ENCODE peak calls at places on chromosome 14, in five cellular contexts. K, I, N, C and T are unnamed samples.

GRCh38 chr14:24978862-24979724 is 70.9 kb downstream of the STXBP6 start:
- DNase-seq in I (peak; percentile 58), C (no peak), K (no peak), N (no peak), T (no peak)

GRCh38 chr14:72617391-72618011 is 276.4 kb downstream of the DPF3 start:
- DNase-seq in C (no peak), I (no peak), K (peak; percentile 16), N (no peak), T (peak; percentile 39)

GRCh38 chr14:88166616-88167015 is 156.5 kb downstream of the KCNK10 start:
- DNase-seq in C (no peak), K (no peak), N (no peak), I (peak; percentile 26), T (no peak)

GRCh38 chr14:65287264-65288131 is 125.0 kb upstream of the FUT8 start:
- DNase-seq in C (no peak), N (peak; percentile 53), I (no peak), K (no peak), T (no peak)

GRCh38 chr14:50607181-50607580 is 47.2 kb downstream of the ATL1 start:
- DNase-seq in C (peak; percentile 73), I (no peak), N (no peak), K (no peak), T (no peak)

GRCh38 chr14:33454707-33455106 is 496.2 kb downstream of the EGLN3 start:
- DNase-seq in C (no peak), I (no peak), K (no peak), N (no peak), T (no peak)

GRCh38 chr14:38171197-38171596 is 36.5 kb upstream of the SSTR1 start:
- DNase-seq in C (peak; percentile 16), N (no peak), K (no peak), I (no peak), T (no peak)

GRCh38 chr14:31835049-31835448 is 242.1 kb upstream of the ARHGAP5 start:
- DNase-seq in C (no peak), N (no peak), K (no peak), I (no peak), T (no peak)

GRCh38 chr14:38405851-38406630 is 150.1 kb upstream of the CLEC14A start:
- DNase-seq in N (no peak), K (peak; percentile 5), I (no peak), C (peak; percentile 84), T (no peak)

GRCh38 chr14:94342334-94342934 is 19.3 kb upstream of the SERPINA6 start:
- DNase-seq in I (peak; percentile 92), N (no peak), K (no peak), C (peak; percentile 99), T (peak; percentile 98)

GRCh38 chr14:64566651-64567122 is 16.9 kb downstream of the PPP1R36 start:
- DNase-seq in K (no peak), N (no peak), C (no peak), I (no peak), T (no peak)

GRCh38 chr14:71245659-71246361 is 338.6 kb downstream of the PCNX1 start:
- DNase-seq in N (no peak), C (no peak), I (no peak), K (no peak), T (no peak)

GRCh38 chr14:22387776-22388241 is 201.2 kb downstream of the DAD1 start:
- DNase-seq in I (no peak), N (no peak), C (no peak), K (no peak), T (no peak)

GRCh38 chr14:63672417-63673180 is 30.9 kb upstream of the WDR89 start:
- DNase-seq in N (no peak), K (no peak), I (no peak), C (no peak), T (peak; percentile 36)

GRCh38 chr14:77849711-77850110 is 49.8 kb downstream of the ADCK1 start:
- DNase-seq in N (no peak), I (no peak), K (no peak), C (peak; percentile 3), T (no peak)

GRCh38 chr14:27929823-27930347 is 836.7 kb upstream of the FOXG1 start:
- DNase-seq in K (no peak), I (no peak), C (no peak), N (no peak), T (no peak)

GRCh38 chr14:21825147-21825743 is 151.6 kb upstream of the OR4E1 start:
- DNase-seq in C (no peak), I (peak; percentile 30), K (peak; percentile 15), N (no peak), T (no peak)

GRCh38 chr14:59342516-59343484 is 122.4 kb downstream of the GPR135 start:
- DNase-seq in N (no peak), I (no peak), K (no peak), C (no peak), T (no peak)

GRCh38 chr14:34770901-34771300 is 56.5 kb upstream of the CFL2 start:
- DNase-seq in I (no peak), K (no peak), C (no peak), N (no peak), T (no peak)

GRCh38 chr14:34766611-34767010 is 52.2 kb upstream of the CFL2 start:
- DNase-seq in I (no peak), K (no peak), C (peak; percentile 37), N (no peak), T (peak; percentile 20)

DNA sequence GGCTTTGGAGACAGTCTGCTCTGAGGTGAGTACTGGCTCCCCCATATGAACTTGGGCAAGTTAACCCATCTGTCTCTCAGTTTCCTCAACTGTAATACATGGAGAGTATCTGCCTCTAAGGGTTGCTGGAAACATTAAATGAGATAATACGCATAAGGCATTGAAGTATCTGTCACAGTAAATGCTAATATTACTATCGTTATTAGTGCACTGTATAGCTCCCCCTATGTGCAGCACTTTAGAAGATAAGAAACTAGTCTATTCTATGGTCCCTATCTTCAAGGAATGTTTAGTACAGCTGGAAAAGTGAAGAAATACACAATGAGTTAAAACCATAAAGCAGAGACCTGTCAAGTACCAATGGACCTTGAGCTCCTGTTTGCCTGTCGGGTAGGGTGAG is 51.7 kb upstream of the CFL2 start:
- DNase-seq in I (no peak), K (no peak), N (no peak), C (no peak), T (no peak)
- TF ChIP-seq CTCF in I (peak; percentile 22), K (no peak), N (no peak), C (no peak), T (no peak)

DNA sequence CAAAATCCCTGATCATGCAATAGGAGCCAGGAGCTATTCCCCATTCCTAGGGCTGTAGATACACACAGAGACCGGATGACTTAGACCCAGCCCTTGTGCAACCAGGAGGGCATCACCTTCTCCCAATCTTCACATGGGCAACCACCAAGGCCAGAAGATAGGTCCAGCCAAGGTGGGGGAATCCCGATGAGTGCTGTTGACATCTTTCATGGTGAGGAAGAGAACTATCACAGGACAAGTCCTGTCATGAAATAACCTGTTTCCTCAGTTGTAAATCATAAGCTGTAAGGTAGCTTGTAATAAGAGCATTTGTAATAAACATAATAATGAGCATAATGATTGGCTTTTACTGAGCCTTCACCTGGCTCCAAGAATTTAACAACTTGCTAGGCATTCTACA is 89.5 kb downstream of the GCH1 start:
- DNase-seq in K (no peak), I (no peak), N (no peak), C (no peak), T (no peak)
- TF ChIP-seq CTCF in K (no peak), I (no peak), N (no peak), C (no peak), T (no peak)

DNA sequence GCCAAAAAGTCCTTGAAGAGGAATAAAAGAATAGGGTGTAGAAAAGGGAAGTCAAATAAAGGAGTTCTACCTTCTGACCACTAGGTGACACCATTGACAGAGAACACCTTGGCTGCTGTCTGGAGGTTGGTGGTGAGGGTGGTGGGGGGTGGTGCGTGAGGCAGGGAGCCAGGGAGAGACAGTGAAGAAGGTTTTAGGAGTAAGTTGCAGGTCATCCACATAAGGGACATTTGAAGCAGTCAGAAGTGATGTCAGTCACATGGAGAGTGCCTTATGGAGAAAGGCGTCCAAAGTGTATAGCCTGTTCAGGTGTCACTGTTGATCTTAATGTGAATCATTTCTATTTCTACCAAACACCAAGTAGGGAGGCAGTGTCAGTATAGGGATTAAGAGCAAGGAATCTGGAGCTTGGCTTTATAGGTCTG is 279.3 kb upstream of the DDHD1 start:
- DNase-seq in I (peak; percentile 59), C (peak; percentile 17), K (peak; percentile 48), N (peak; percentile 9), T (no peak)
- TF ChIP-seq CTCF in I (peak; percentile 68), C (peak; percentile 78), K (peak; percentile 68), N (peak; percentile 60), T (peak; percentile 70)

DNA sequence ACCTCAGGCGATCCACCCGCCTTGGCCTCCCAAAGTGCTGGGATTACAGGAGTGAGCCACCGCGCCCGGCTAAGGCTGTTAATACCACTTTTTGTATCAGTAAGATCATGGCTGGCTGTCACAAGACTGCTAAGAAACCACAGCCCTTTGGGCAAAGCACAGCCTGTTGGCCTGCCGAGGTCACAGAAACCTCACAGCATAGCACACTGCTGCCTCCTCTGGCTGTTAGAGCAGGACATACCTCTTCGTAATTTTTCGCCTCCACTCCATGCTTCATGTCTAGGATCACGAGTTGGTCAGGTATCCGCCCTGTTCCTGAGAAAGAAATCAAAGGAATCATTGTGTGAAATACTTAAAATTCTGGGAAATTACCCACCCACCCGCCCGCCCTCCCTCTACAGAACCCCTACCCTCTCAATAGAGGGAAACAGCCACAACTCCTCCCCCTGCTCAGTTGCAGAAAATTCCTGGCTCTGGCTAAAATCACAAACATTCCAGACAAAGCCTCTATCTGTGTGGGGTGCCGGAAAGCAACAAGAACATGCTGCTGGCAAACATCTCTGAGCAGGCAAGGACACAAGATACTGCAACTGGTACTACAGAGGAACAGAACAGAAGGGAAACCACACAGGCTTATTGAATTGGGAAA is 20.7 kb upstream of the NEK9 start:
- DNase-seq in C (peak; percentile 61), K (peak; percentile 35), I (peak; percentile 83), N (no peak), T (peak; percentile 47)
- TF ChIP-seq CTCF in C (peak; percentile 52), K (peak; percentile 20), I (peak; percentile 45), N (no peak), T (peak; percentile 62)